ENCODE peak calls at places on chromosomes 1 and 21, in ten cellular contexts. W is GM06990, X is cardiac muscle cell, B is WERI-Rb-1, C is pancreas, O is lower lobe of right lung, T is HCT116, V is suprapubic skin, Z is breast epithelium, S is PC-3. L is an unnamed sample. For H3K27me3 and H3K36me3, the result is how much of the 10 kb centered on the place peaks cover.

GRCh38 chr1:184647471-184647870 is 107.2 kb downstream of the EDEM3 start:
- DNase-seq in W (no peak), X (no peak), B (no peak), C (no peak), O (no peak), T (no peak), V (no peak), Z (no peak), S (no peak), L (no peak)

GRCh38 chr1:24289937-24290595 is 29.1 kb upstream of the GRHL3 start:
- DNase-seq in W (no peak), X (no peak), B (no peak), C (peak), O (peak), T (no peak), V (peak), Z (peak), S (peak), L (peak)

GRCh38 chr1:33821291-33821690 is 42.6 kb upstream of the HMGB4 start:
- DNase-seq in W (no peak), X (no peak), B (no peak), C (no peak), O (no peak), T (no peak), V (no peak), Z (no peak), S (no peak), L (no peak)

GRCh38 chr21:42146821-42147220 is 72.1 kb upstream of the ABCG1 start:
- DNase-seq in W (no peak), X (no peak), B (peak), C (peak), O (peak), T (no peak), V (peak), Z (no peak), S (no peak), L (no peak)

GRCh38 chr1:22850681-22851080 is 122.0 kb downstream of the LACTBL1 start:
- DNase-seq in W (no peak), X (no peak), B (no peak), C (peak), O (no peak), T (no peak), V (no peak), Z (no peak), S (peak), L (no peak)

GRCh38 chr1:244022301-244022700 is 28.8 kb upstream of the ZBTB18 start:
- DNase-seq in W (no peak), X (no peak), B (no peak), C (no peak), O (no peak), T (no peak), V (no peak), Z (peak), S (peak), L (peak)

GRCh38 chr1:106952766-106953165 is 103.7 kb upstream of the PRMT6 start:
- DNase-seq in W (no peak), X (no peak), B (no peak), C (no peak), O (no peak), T (no peak), V (no peak), Z (no peak), S (peak), L (peak)

GRCh38 chr1:15678578-15678977 is 5.5 kb upstream of the PLEKHM2 start:
- DNase-seq in W (peak), X (no peak), B (no peak), C (no peak), O (no peak), T (peak), V (no peak), Z (no peak), S (peak), L (peak)

GRCh38 chr1:1237874-1238701 is 6.1 kb downstream of the B3GALT6 start:
- DNase-seq in W (no peak), X (no peak), B (no peak), C (no peak), O (no peak), T (peak), V (no peak), Z (peak), S (peak), L (peak)

GRCh38 chr1:207779008-207779407 is 27.2 kb downstream of the CD46 start:
- DNase-seq in W (no peak), X (no peak), B (no peak), C (no peak), O (no peak), T (no peak), V (no peak), Z (no peak), S (no peak), L (no peak)

GRCh38 chr1:222373216-222373615 is 174.7 kb downstream of the HHIPL2 start:
- DNase-seq in W (no peak), X (no peak), B (no peak), C (no peak), O (no peak), T (no peak), V (no peak), Z (no peak), S (no peak), L (no peak)

GRCh38 chr1:201562659-201563405 is 23.9 kb downstream of the NAV1 start:
- DNase-seq in W (no peak), X (no peak), B (no peak), C (no peak), O (peak), T (no peak), V (peak), Z (no peak), S (no peak), L (peak)

GRCh38 chr1:45722809-45723208 is 27.6 kb downstream of the IPP start:
- DNase-seq in W (no peak), X (no peak), B (no peak), C (no peak), O (no peak), T (no peak), V (no peak), Z (no peak), S (no peak), L (no peak)

GRCh38 chr1:214957330-214958137 is 125.0 kb upstream of the KCNK2 start:
- DNase-seq in W (no peak), X (no peak), B (no peak), C (no peak), O (no peak), T (no peak), V (no peak), Z (peak), S (peak), L (peak)

GRCh38 chr1:155192346-155193274 is 15.1 kb downstream of the THBS3 start:
- DNase-seq in W (no peak), X (no peak), B (peak), C (peak), O (peak), T (no peak), V (no peak), Z (peak), S (peak), L (peak)

GRCh38 chr1:33098371-33098770 is 17.4 kb downstream of the AZIN2 start:
- DNase-seq in W (no peak), X (no peak), B (no peak), C (no peak), O (no peak), T (no peak), V (no peak), Z (no peak), S (no peak), L (no peak)

GRCh38 chr1:15311122-15311822 is 64.2 kb downstream of the FHAD1 start:
- DNase-seq in W (no peak), X (no peak), B (no peak), C (no peak), O (no peak), T (no peak), V (no peak), Z (no peak), S (no peak), L (no peak)

GRCh38 chr1:36083219-36083618 is 675 bp upstream of the TEKT2 start:
- DNase-seq in W (no peak), X (no peak), B (no peak), C (no peak), O (no peak), T (no peak), V (no peak), Z (no peak), S (no peak), L (no peak)

GRCh38 chr1:89949991-89950624 is 44.8 kb upstream of the ZNF326 start:
- DNase-seq in W (no peak), X (no peak), B (no peak), C (no peak), O (no peak), T (no peak), V (no peak), Z (no peak), S (no peak), L (no peak)

GRCh38 chr1:218332416-218332815 is 12.7 kb upstream of the TGFB2 start:
- DNase-seq in W (no peak), X (no peak), B (no peak), C (no peak), O (no peak), T (no peak), V (no peak), Z (no peak), S (peak), L (no peak)

GRCh38 chr1:26412180-26412840 is 1.7 kb downstream of the LIN28A start:
- DNase-seq in W (no peak), X (peak), B (peak), C (no peak), O (no peak), T (no peak), V (no peak), Z (no peak), S (no peak), L (no peak)
- H3K4me3 ChIP-seq in W (no peak), X (peak), B (no peak), C (no peak), O (no peak), T (no peak), V (no peak), Z (no peak), S (no peak), L (no peak)

DNA sequence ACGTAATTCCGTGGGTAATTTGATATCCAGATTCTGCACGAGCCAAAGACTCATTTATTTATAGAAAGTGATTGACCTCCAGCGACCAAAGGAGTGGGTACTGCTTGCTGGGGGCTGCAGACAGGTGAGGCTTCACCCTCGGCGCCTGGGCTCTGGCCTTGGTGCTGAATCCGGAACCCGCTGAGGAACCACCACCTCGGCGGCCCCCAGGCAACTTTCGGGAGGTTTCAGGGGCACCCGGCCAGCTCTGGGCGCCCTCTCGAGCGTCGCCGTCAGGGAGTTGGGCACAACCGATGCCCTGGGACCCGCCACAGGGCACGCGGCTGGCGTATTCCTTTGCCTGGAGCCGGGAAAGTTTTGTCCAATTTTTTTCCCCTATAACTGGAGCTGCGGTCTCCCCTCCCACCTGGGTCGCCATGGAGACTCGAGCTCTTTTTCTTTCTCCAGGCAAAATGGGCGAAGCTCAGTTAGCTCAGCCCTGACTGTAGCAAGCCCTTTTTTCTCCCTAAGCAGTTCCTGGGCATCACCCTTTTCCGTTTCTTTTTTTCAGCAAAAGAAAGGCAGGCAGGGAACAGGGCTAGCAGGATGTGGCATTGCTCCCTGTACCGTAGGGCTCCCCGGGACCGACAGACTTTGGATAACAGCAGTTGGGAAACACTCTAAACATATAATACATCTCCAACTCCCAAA is 1.9 kb downstream of the KCNJ6 start:
- DNase-seq in W (no peak), X (peak), B (no peak), C (no peak), O (peak), T (no peak), V (no peak), Z (no peak), S (peak), L (no peak)
- H3K27me3 ChIP-seq in W (under half), X (under half), B (under half), C (under half), O (half or more), T (under half), V (half or more), Z (under half), S (half or more), L (under half)

DNA sequence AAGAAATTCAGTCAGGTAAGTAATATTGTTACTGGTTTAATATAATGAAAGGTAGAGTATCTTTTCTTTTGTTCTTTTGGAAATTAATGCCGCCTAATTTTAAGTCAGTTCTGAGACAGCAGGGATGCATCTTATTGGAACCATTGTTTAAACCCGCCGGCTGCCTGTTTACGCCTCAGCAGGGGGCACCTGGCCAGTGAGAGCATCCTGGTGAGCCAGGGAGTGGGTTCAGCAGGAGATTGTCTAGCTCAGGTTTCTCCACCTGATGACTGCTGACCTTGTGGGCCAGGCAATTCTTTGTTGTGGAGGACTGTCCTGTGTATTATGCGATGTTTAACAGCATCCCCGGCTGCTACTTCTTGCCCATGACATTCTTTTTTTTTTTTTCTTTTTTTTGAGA is 30.2 kb downstream of the CHAF1B start:
- DNase-seq in W (no peak), X (no peak), B (no peak), C (no peak), O (no peak), T (no peak), V (no peak), Z (no peak), S (no peak), L (no peak)
- H3K36me3 ChIP-seq in W (under half), X (under half), B (half or more), C (under half), O (under half), T (under half), V (under half), Z (under half), S (under half), L (under half)

GRCh38 chr1:84299536-84300260 is 1.8 kb upstream of the SAMD13 start:
- DNase-seq in W (no peak), X (no peak), B (no peak), C (no peak), O (no peak), T (no peak), V (no peak), Z (no peak), S (no peak), L (no peak)
- H3K4me3 ChIP-seq in W (peak), X (peak), B (no peak), C (peak), O (peak), T (peak), V (peak), Z (peak), S (peak), L (peak)

GRCh38 chr1:197917813-197918646 is 858 bp downstream of the LHX9 start:
- DNase-seq in W (peak), X (no peak), B (peak), C (no peak), O (peak), T (no peak), V (no peak), Z (no peak), S (no peak), L (no peak)
- H3K27me3 ChIP-seq in W (under half), X (half or more), B (under half), C (under half), O (half or more), T (under half), V (half or more), Z (under half), S (under half), L (half or more)

GRCh38 chr1:226376300-226376699 is 31.6 kb downstream of the PARP1 start:
- DNase-seq in W (no peak), X (no peak), B (no peak), C (no peak), O (no peak), T (no peak), V (no peak), Z (no peak), S (no peak), L (no peak)
- H3K36me3 ChIP-seq in W (half or more), X (half or more), B (under half), C (half or more), O (half or more), T (half or more), V (half or more), Z (under half), S (half or more), L (under half)

DNA sequence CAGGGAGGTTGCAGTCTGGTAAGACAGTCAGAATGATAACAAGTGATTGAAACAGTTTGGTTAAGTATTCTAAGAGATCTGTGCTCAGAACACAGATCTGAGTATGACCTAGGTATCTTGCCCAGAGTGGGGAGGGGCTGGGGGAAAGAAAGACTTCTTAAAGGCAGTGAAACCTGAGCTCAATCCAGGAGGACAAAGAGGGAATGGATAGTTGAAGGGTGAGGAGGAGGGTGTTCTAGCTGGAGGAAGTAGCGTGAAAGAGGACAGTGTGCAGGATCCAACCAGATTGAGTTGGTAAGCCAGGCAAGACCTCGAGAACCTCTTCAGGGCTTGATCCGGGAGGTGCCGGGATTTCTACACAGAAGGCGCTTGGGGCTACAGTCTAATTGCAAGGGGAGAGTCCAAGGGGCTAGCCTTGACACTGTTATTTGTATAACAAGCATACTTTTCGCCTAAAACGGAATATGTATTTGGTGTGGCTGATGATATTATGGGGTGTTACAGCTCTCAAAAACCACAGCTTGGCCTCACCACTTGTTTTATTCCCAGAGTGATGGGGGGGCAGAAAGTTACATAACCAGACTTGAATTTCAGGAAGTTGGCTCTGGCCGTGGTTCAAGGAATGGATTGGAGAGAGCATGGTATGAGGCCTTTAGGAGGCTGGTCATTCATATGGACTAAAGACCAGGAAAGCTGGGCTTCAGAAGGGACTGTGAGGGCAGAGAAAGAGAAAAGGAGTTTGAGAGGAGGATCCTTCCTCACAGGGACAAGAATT is 19.1 kb downstream of the RCSD1 start:
- DNase-seq in W (no peak), X (no peak), B (no peak), C (peak), O (peak), T (no peak), V (no peak), Z (peak), S (no peak), L (no peak)
- H3K4me3 ChIP-seq in W (no peak), X (no peak), B (no peak), C (no peak), O (no peak), T (no peak), V (no peak), Z (no peak), S (no peak), L (no peak)

DNA sequence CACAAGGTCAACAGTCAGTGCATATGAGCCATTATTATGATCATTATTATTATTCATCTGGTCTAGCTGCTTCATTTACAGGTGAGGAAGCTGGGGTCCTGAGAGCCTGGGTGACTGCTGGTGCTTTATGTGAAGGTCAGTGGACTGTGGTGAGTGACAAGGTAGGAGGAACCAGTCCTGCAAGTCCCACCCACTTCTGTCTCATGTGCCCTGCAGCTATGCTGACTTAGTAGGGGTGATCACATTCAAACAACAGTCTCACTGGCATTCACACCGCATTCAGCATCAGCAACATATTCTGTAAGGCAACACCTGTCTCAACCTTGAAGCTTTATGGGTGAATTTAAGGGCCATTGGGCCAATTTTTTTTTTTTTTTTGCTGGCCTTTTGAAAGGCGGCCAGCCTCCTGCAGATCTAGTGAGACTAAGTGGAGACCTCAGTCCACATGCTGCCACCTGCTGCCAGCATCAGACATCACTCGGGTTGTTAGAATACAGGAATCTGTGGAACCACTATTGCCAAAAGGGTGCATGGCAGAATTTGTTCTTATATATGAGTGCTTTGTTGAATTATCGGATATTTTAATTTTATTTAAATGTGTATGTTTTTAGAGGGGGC is 59.9 kb upstream of the CACNA1E start:
- DNase-seq in W (no peak), X (peak), B (peak), C (peak), O (no peak), T (peak), V (no peak), Z (no peak), S (peak), L (peak)
- H3K27me3 ChIP-seq in W (under half), X (under half), B (under half), C (under half), O (under half), T (under half), V (under half), Z (under half), S (under half), L (under half)